ENCODE peak calls at places on chromosomes 16 and 17, in five cellular contexts. One of them, this sample, is unnamed.

GRCh38 chr16:84471316-84471715 is 33.1 kb downstream of the MEAK7 start:
- DNase-seq in sigmoid colon: no peak
- DNase-seq in HCT116: no peak
- DNase-seq in GM23338: no peak
- DNase-seq in K562: no peak
- DNase-seq in this sample: peak; percentile 51

GRCh38 chr17:1785925-1786324 is 24.1 kb downstream of the SERPINF1 start:
- DNase-seq in HCT116: no peak
- DNase-seq in sigmoid colon: no peak
- DNase-seq in K562: no peak
- DNase-seq in GM23338: no peak
- DNase-seq in this sample: peak; percentile 56

GRCh38 chr17:78219396-78220150 is 5.5 kb downstream of the BIRC5 start:
- DNase-seq in GM23338: peak; percentile 70
- DNase-seq in HCT116: no peak
- DNase-seq in sigmoid colon: no peak
- DNase-seq in K562: no peak
- DNase-seq in this sample: no peak

GRCh38 chr17:74870512-74870911 is 2.3 kb downstream of the FDXR start:
- DNase-seq in HCT116: no peak
- DNase-seq in sigmoid colon: no peak
- DNase-seq in GM23338: no peak
- DNase-seq in K562: no peak
- DNase-seq in this sample: no peak

GRCh38 chr16:85557976-85558589 is 55.0 kb upstream of the GSE1 start:
- DNase-seq in sigmoid colon: no peak
- DNase-seq in GM23338: peak; percentile 78
- DNase-seq in K562: no peak
- DNase-seq in HCT116: no peak
- DNase-seq in this sample: no peak

GRCh38 chr17:13557077-13557476 is 44.7 kb downstream of the HS3ST3A1 start:
- DNase-seq in K562: no peak
- DNase-seq in GM23338: no peak
- DNase-seq in sigmoid colon: no peak
- DNase-seq in HCT116: no peak
- DNase-seq in this sample: no peak

GRCh38 chr17:41178843-41179616 is 1.0 kb upstream of the KRTAP4-2 start:
- DNase-seq in GM23338: no peak
- DNase-seq in sigmoid colon: no peak
- DNase-seq in HCT116: no peak
- DNase-seq in K562: no peak
- DNase-seq in this sample: no peak

GRCh38 chr17:48571826-48572417 is 6.2 kb downstream of the HOXB4 start:
- DNase-seq in sigmoid colon: no peak
- DNase-seq in GM23338: no peak
- DNase-seq in HCT116: no peak
- DNase-seq in K562: no peak
- DNase-seq in this sample: no peak

GRCh38 chr17:57869599-57870282 is 19.9 kb upstream of the MRPS23 start:
- DNase-seq in sigmoid colon: no peak
- DNase-seq in HCT116: no peak
- DNase-seq in GM23338: no peak
- DNase-seq in K562: no peak
- DNase-seq in this sample: no peak

GRCh38 chr16:65829076-65829475 is 537.4 kb upstream of the CDH5 start:
- DNase-seq in K562: no peak
- DNase-seq in sigmoid colon: no peak
- DNase-seq in HCT116: no peak
- DNase-seq in GM23338: no peak
- DNase-seq in this sample: no peak

GRCh38 chr17:54864636-54865420 is 35.8 kb upstream of the TOM1L1 start:
- DNase-seq in HCT116: no peak
- DNase-seq in K562: peak; percentile 55
- DNase-seq in GM23338: no peak
- DNase-seq in sigmoid colon: no peak
- DNase-seq in this sample: no peak

GRCh38 chr17:41917957-41918391 is 777 bp downstream of the ACLY start:
- DNase-seq in K562: peak; percentile 52
- DNase-seq in sigmoid colon: peak; percentile 85
- DNase-seq in HCT116: no peak
- DNase-seq in GM23338: peak; percentile 52
- DNase-seq in this sample: peak; percentile 90

DNA sequence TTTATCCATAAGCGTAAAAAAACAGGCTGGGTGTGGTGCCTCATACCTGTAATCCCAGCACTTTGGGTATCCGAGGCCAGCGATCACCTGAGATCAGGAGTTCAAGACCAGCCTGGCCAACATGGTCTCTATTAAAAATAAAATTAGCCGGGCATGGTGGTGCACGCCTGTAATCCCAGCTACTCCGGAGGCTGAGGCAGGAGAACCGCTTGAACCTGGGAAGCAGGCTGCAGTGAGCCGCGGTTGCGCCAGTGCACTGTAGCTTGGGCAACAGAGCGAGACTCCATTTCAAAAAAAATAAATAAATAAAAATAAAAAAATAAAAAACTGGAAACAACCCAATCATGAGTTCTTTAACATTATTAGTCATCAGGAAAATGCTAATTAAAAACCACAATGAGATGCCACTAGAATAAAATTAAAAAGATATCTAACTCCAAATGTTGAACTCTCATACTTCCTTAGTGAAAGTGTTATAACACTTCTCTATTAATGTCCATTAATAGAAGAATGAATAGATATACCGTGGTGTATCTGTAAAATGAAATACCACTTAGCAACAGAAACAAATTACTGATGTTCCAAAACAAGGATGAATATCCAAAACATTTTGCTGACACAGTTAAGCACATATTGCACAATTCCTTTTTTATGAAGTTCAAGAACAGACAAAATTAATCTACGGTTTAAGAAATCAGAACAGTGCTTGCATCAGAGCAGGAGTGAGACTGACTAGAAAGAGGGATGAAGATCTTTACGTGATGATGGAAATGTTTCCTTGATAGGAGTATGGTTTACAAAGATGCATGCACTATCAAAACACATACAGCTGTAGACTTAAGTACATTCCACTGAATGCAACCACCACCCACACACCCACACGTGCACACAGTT is 13.0 kb downstream of the MPHOSPH6 start:
- DNase-seq in GM23338: no peak
- DNase-seq in sigmoid colon: no peak
- DNase-seq in HCT116: no peak
- DNase-seq in K562: no peak
- DNase-seq in this sample: no peak
- TF ChIP-seq POLR2AphosphoS5 in GM23338: no peak
- TF ChIP-seq POLR2AphosphoS5 in sigmoid colon: peak; percentile 28
- TF ChIP-seq POLR2AphosphoS5 in HCT116: no peak
- TF ChIP-seq POLR2AphosphoS5 in K562: no peak
- TF ChIP-seq POLR2AphosphoS5 in this sample: no peak

GRCh38 chr17:44867841-44868240 is 20.2 kb downstream of the HIGD1B start:
- DNase-seq in sigmoid colon: no peak
- DNase-seq in GM23338: no peak
- DNase-seq in K562: no peak
- DNase-seq in HCT116: no peak
- DNase-seq in this sample: no peak
- TF ChIP-seq POLR2AphosphoS5 in sigmoid colon: peak; percentile 53
- TF ChIP-seq POLR2AphosphoS5 in GM23338: no peak
- TF ChIP-seq POLR2AphosphoS5 in K562: no peak
- TF ChIP-seq POLR2AphosphoS5 in HCT116: no peak
- TF ChIP-seq POLR2AphosphoS5 in this sample: no peak

DNA sequence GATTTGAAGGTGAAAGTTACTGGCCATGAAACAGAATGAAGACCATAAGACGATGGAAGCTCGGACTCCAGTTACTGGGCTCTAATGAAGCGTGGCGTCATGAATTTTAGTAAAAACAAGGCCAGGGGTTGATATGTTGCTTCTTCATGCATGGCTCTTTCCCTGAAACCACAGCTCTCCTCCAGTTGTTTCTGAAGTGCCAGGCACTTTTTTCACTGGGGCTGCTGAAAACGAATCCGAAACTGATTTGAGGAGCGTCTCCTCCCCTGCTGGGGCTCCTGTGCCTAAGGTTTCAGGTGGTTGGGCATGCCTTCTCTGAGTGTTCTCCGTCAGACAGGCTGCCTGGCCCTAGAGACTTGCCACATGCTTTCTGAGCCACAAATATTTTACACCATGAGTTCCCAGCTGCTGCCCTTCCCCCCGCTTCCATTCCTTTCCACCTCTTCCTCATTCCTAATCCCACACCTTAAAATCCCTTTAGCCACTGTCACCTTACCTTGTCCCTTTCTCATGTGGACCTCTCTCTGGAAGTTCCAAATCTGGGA is 3.7 kb upstream of the MYL4 start:
- DNase-seq in GM23338: peak; percentile 44
- DNase-seq in sigmoid colon: peak; percentile 70
- DNase-seq in K562: no peak
- DNase-seq in HCT116: no peak
- DNase-seq in this sample: peak; percentile 86
- TF ChIP-seq POLR2AphosphoS5 in GM23338: no peak
- TF ChIP-seq POLR2AphosphoS5 in sigmoid colon: no peak
- TF ChIP-seq POLR2AphosphoS5 in K562: no peak
- TF ChIP-seq POLR2AphosphoS5 in HCT116: no peak
- TF ChIP-seq POLR2AphosphoS5 in this sample: peak; percentile 58

GRCh38 chr16:31489616-31490584 is 7.0 kb downstream of the SLC5A2 start:
- DNase-seq in HCT116: no peak
- DNase-seq in sigmoid colon: no peak
- DNase-seq in GM23338: no peak
- DNase-seq in K562: no peak
- DNase-seq in this sample: no peak

GRCh38 chr16:31487076-31487719 is 4.3 kb downstream of the SLC5A2 start:
- DNase-seq in sigmoid colon: no peak
- DNase-seq in HCT116: no peak
- DNase-seq in K562: no peak
- DNase-seq in GM23338: no peak
- DNase-seq in this sample: no peak

GRCh38 chr16:31486036-31486435 is 3.1 kb downstream of the SLC5A2 start:
- DNase-seq in GM23338: no peak
- DNase-seq in K562: no peak
- DNase-seq in sigmoid colon: no peak
- DNase-seq in HCT116: no peak
- DNase-seq in this sample: peak; percentile 67

GRCh38 chr16:31487720-31488629 is 5.1 kb downstream of the SLC5A2 start:
- DNase-seq in GM23338: peak; percentile 89
- DNase-seq in sigmoid colon: no peak
- DNase-seq in K562: no peak
- DNase-seq in HCT116: no peak
- DNase-seq in this sample: peak; percentile 93

GRCh38 chr16:31488630-31489564 is 6.0 kb downstream of the SLC5A2 start:
- DNase-seq in GM23338: peak; percentile 25
- DNase-seq in K562: no peak
- DNase-seq in HCT116: no peak
- DNase-seq in sigmoid colon: no peak
- DNase-seq in this sample: peak; percentile 82
- TF ChIP-seq POLR2AphosphoS5 in GM23338: peak; percentile 29
- TF ChIP-seq POLR2AphosphoS5 in K562: no peak
- TF ChIP-seq POLR2AphosphoS5 in HCT116: no peak
- TF ChIP-seq POLR2AphosphoS5 in sigmoid colon: no peak
- TF ChIP-seq POLR2AphosphoS5 in this sample: peak; percentile 38

DNA sequence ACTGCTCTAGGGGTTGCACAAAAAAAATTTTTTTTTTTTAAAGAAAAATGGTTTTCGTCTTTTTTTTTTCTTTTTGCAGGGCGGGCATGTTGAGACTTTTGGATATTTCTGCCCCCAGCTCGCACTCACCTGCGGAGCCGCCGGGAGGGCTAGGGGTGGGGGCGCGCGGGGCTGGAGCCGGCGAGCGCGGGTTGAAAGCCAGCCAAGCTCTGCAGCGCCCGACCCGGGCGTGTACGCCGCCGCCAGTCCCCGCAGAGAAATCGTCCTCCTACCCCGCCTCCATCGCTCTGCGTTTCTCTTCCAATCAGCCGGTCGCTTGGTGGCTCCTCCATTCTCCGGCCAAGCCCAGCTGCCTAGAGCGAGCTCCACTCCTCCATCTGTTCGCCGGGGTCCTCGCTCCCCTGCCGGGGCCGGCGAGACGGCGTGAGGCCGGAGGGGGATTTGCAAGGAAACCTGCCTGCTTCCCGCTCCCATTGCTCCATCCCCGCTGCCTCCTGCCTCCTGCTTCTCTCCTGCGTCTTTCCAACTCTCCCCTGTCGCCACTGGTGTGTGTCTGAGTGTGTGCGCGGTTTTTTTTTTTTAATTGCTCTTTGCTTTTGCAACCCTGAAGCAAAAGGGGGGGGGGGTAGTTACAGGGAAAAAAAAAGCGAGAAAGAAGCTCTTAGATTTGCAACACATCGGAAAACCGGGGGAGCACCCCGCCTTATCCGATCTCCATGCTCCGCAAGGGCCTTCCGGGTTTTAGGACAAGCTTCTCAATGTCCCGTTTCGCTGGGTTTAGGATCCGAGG is 1.8 kb upstream of the UBTF start:
- DNase-seq in GM23338: peak; percentile 90
- DNase-seq in sigmoid colon: peak; percentile 90
- DNase-seq in HCT116: no peak
- DNase-seq in K562: peak; percentile 81
- DNase-seq in this sample: peak; percentile 93
- TF ChIP-seq POLR2AphosphoS5 in GM23338: peak; percentile 41
- TF ChIP-seq POLR2AphosphoS5 in sigmoid colon: peak; percentile 43
- TF ChIP-seq POLR2AphosphoS5 in HCT116: peak; percentile 60
- TF ChIP-seq POLR2AphosphoS5 in K562: no peak
- TF ChIP-seq POLR2AphosphoS5 in this sample: peak; percentile 79

GRCh38 chr17:49598918-49599317 is 23.2 kb downstream of the NXPH3 start:
- DNase-seq in K562: no peak
- DNase-seq in sigmoid colon: no peak
- DNase-seq in GM23338: no peak
- DNase-seq in HCT116: no peak
- DNase-seq in this sample: no peak
- TF ChIP-seq POLR2AphosphoS5 in K562: no peak
- TF ChIP-seq POLR2AphosphoS5 in sigmoid colon: no peak
- TF ChIP-seq POLR2AphosphoS5 in GM23338: no peak
- TF ChIP-seq POLR2AphosphoS5 in HCT116: no peak
- TF ChIP-seq POLR2AphosphoS5 in this sample: no peak

GRCh38 chr17:66002063-66002585 is 189.8 kb downstream of the CEP112 start:
- DNase-seq in sigmoid colon: no peak
- DNase-seq in GM23338: no peak
- DNase-seq in HCT116: no peak
- DNase-seq in K562: no peak
- DNase-seq in this sample: no peak
- TF ChIP-seq POLR2AphosphoS5 in sigmoid colon: no peak
- TF ChIP-seq POLR2AphosphoS5 in GM23338: no peak
- TF ChIP-seq POLR2AphosphoS5 in HCT116: no peak
- TF ChIP-seq POLR2AphosphoS5 in K562: no peak
- TF ChIP-seq POLR2AphosphoS5 in this sample: no peak

DNA sequence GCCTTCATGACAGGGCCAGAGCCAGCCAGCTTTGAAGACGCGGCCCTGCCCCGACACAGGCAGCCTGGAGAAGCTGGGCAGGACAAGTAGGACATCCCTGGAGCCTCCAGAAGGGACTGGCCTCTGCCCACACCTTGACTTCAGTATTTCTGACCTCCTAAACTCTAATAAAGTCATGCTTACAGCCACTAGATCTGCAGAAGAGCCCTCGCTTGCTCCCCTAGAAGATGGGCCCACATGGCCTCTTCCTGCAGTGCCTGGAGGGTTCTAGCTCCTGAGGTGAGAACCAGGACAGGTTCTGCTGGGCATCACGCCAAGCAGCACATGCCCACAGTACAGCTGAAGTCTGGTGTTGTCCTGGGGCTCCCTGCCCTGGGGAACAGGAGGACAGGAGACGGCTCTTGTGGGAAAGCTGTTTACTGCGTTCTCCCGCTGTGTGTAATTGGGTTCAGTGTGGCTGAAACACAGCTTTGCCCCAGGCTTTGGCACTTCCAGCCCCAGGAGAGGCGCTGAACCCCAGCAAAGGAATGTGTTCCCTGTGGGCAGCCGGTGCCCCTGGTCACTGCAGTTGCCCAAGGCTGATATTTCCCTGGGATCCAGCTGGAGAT is 2.6 kb downstream of the APRT start:
- DNase-seq in HCT116: no peak
- DNase-seq in K562: no peak
- DNase-seq in sigmoid colon: no peak
- DNase-seq in GM23338: no peak
- DNase-seq in this sample: no peak
- TF ChIP-seq POLR2AphosphoS5 in HCT116: no peak
- TF ChIP-seq POLR2AphosphoS5 in K562: no peak
- TF ChIP-seq POLR2AphosphoS5 in sigmoid colon: no peak
- TF ChIP-seq POLR2AphosphoS5 in GM23338: peak; percentile 63
- TF ChIP-seq POLR2AphosphoS5 in this sample: no peak